ENCODE peak calls at places on chromosomes 5 and 9, in seven cellular contexts. One of them, this sample, is unnamed.
A peak's percentile ranks its signal among the peaks of the same experiment; 100 is the strongest.

GRCh38 chr5:60196382-60197113 is 303.0 kb upstream of the PDE4D start:
- DNase-seq in GM10248: no peak
- DNase-seq in foreskin keratinocyte: peak; percentile 93
- DNase-seq in germinal center: no peak
- DNase-seq in lung microvascular endothelial cell: peak; percentile 73
- DNase-seq in NCI-H1092: no peak
- DNase-seq in stimulated activated naive CD4-positive, alpha-beta T cell: no peak
- DNase-seq in this sample: no peak

GRCh38 chr5:83576341-83576740 is 104.8 kb downstream of the VCAN start:
- DNase-seq in lung microvascular endothelial cell: no peak
- DNase-seq in foreskin keratinocyte: peak; percentile 9
- DNase-seq in stimulated activated naive CD4-positive, alpha-beta T cell: no peak
- DNase-seq in germinal center: no peak
- DNase-seq in NCI-H1092: no peak
- DNase-seq in GM10248: no peak
- DNase-seq in this sample: no peak

GRCh38 chr5:154086641-154087040 is 47.9 kb downstream of the MFAP3 start:
- DNase-seq in lung microvascular endothelial cell: no peak
- DNase-seq in stimulated activated naive CD4-positive, alpha-beta T cell: no peak
- DNase-seq in GM10248: no peak
- DNase-seq in NCI-H1092: no peak
- DNase-seq in germinal center: no peak
- DNase-seq in foreskin keratinocyte: no peak
- DNase-seq in this sample: no peak

GRCh38 chr9:128920381-128921058 is at the start of gene PHYHD1:
- DNase-seq in stimulated activated naive CD4-positive, alpha-beta T cell: no peak
- DNase-seq in GM10248: no peak
- DNase-seq in NCI-H1092: peak; percentile 81
- DNase-seq in foreskin keratinocyte: no peak
- DNase-seq in germinal center: no peak
- DNase-seq in lung microvascular endothelial cell: no peak
- DNase-seq in this sample: no peak

GRCh38 chr5:148841519-148841918 is 15.1 kb downstream of the ADRB2 start:
- DNase-seq in NCI-H1092: no peak
- DNase-seq in stimulated activated naive CD4-positive, alpha-beta T cell: no peak
- DNase-seq in lung microvascular endothelial cell: no peak
- DNase-seq in GM10248: no peak
- DNase-seq in foreskin keratinocyte: no peak
- DNase-seq in germinal center: no peak
- DNase-seq in this sample: no peak

GRCh38 chr9:16593746-16594145 is 276.7 kb downstream of the BNC2 start:
- DNase-seq in germinal center: no peak
- DNase-seq in GM10248: no peak
- DNase-seq in foreskin keratinocyte: no peak
- DNase-seq in stimulated activated naive CD4-positive, alpha-beta T cell: no peak
- DNase-seq in lung microvascular endothelial cell: no peak
- DNase-seq in NCI-H1092: no peak
- DNase-seq in this sample: no peak

GRCh38 chr9:129458155-129458661 is 162.7 kb downstream of the C9orf50 start:
- DNase-seq in NCI-H1092: peak; percentile 75
- DNase-seq in GM10248: no peak
- DNase-seq in lung microvascular endothelial cell: no peak
- DNase-seq in foreskin keratinocyte: no peak
- DNase-seq in stimulated activated naive CD4-positive, alpha-beta T cell: peak; percentile 45
- DNase-seq in germinal center: no peak
- DNase-seq in this sample: peak; percentile 46

GRCh38 chr9:136981588-136982231 is 1.1 kb upstream of the LCNL1 start:
- DNase-seq in stimulated activated naive CD4-positive, alpha-beta T cell: no peak
- DNase-seq in lung microvascular endothelial cell: peak; percentile 52
- DNase-seq in foreskin keratinocyte: no peak
- DNase-seq in GM10248: no peak
- DNase-seq in germinal center: no peak
- DNase-seq in NCI-H1092: no peak
- DNase-seq in this sample: no peak

GRCh38 chr5:172798422-172799215 is 27.6 kb upstream of the DUSP1 start:
- DNase-seq in NCI-H1092: no peak
- DNase-seq in lung microvascular endothelial cell: peak; percentile 78
- DNase-seq in foreskin keratinocyte: peak; percentile 78
- DNase-seq in GM10248: peak; percentile 28
- DNase-seq in stimulated activated naive CD4-positive, alpha-beta T cell: no peak
- DNase-seq in germinal center: no peak
- DNase-seq in this sample: no peak

GRCh38 chr9:121286688-121286972 is 18.7 kb downstream of the GSN start:
- DNase-seq in GM10248: no peak
- DNase-seq in lung microvascular endothelial cell: no peak
- DNase-seq in foreskin keratinocyte: no peak
- DNase-seq in NCI-H1092: no peak
- DNase-seq in stimulated activated naive CD4-positive, alpha-beta T cell: no peak
- DNase-seq in germinal center: no peak
- DNase-seq in this sample: no peak

GRCh38 chr5:133828727-133829126 is 139.7 kb downstream of the C5orf15 start:
- DNase-seq in NCI-H1092: no peak
- DNase-seq in stimulated activated naive CD4-positive, alpha-beta T cell: no peak
- DNase-seq in lung microvascular endothelial cell: no peak
- DNase-seq in germinal center: no peak
- DNase-seq in foreskin keratinocyte: no peak
- DNase-seq in GM10248: no peak
- DNase-seq in this sample: no peak

GRCh38 chr9:128115187-128116103 is 12.1 kb downstream of the PTGES2 start:
- DNase-seq in lung microvascular endothelial cell: no peak
- DNase-seq in NCI-H1092: no peak
- DNase-seq in GM10248: peak; percentile 73
- DNase-seq in foreskin keratinocyte: no peak
- DNase-seq in stimulated activated naive CD4-positive, alpha-beta T cell: no peak
- DNase-seq in germinal center: peak; percentile 75
- DNase-seq in this sample: no peak

GRCh38 chr5:115460476-115460875 is 84.1 kb downstream of the FEM1C start:
- DNase-seq in lung microvascular endothelial cell: peak; percentile 95
- DNase-seq in GM10248: no peak
- DNase-seq in NCI-H1092: no peak
- DNase-seq in germinal center: no peak
- DNase-seq in stimulated activated naive CD4-positive, alpha-beta T cell: no peak
- DNase-seq in foreskin keratinocyte: peak; percentile 80
- DNase-seq in this sample: no peak

GRCh38 chr9:93496285-93496684 is 42.9 kb upstream of the FAM120AOS start:
- DNase-seq in lung microvascular endothelial cell: no peak
- DNase-seq in NCI-H1092: no peak
- DNase-seq in germinal center: no peak
- DNase-seq in stimulated activated naive CD4-positive, alpha-beta T cell: no peak
- DNase-seq in foreskin keratinocyte: peak; percentile 29
- DNase-seq in GM10248: no peak
- DNase-seq in this sample: no peak

GRCh38 chr9:4106744-4107143 is 193.1 kb downstream of the GLIS3 start:
- DNase-seq in lung microvascular endothelial cell: no peak
- DNase-seq in foreskin keratinocyte: no peak
- DNase-seq in NCI-H1092: no peak
- DNase-seq in stimulated activated naive CD4-positive, alpha-beta T cell: no peak
- DNase-seq in GM10248: no peak
- DNase-seq in germinal center: no peak
- DNase-seq in this sample: no peak

This sample was measured in stimulated activated CD4-positive, alpha-beta T cell treated with anti-CD3 and anti-CD28 coated beads, Interleukin-2, amount 100 ng/mL, for 24 hours.